ENCODE peak calls at places on chromosome 17, in seven cellular contexts. One of them, this sample, is unnamed.

GRCh38 chr17:79949646-79950292 is 85.9 kb downstream of the TBC1D16 start:
- DNase-seq in GM23338: peak
- DNase-seq in skeletal muscle cell: no peak
- DNase-seq in Peyer's patch: peak
- DNase-seq in right atrium auricular region: no peak
- DNase-seq in left ventricle myocardium inferior: peak
- DNase-seq in AG10803: no peak
- DNase-seq in this sample: no peak

GRCh38 chr17:72476575-72476986 is 355.8 kb downstream of the SOX9 start:
- DNase-seq in left ventricle myocardium inferior: no peak
- DNase-seq in GM23338: peak
- DNase-seq in Peyer's patch: no peak
- DNase-seq in skeletal muscle cell: no peak
- DNase-seq in right atrium auricular region: no peak
- DNase-seq in AG10803: no peak
- DNase-seq in this sample: no peak

GRCh38 chr17:18859256-18859655 is 1.3 kb downstream of the PRPSAP2 start:
- DNase-seq in skeletal muscle cell: no peak
- DNase-seq in left ventricle myocardium inferior: no peak
- DNase-seq in right atrium auricular region: no peak
- DNase-seq in Peyer's patch: no peak
- DNase-seq in GM23338: no peak
- DNase-seq in AG10803: peak
- DNase-seq in this sample: peak

GRCh38 chr17:9875441-9875840 is 29.6 kb downstream of the RCVRN start:
- DNase-seq in AG10803: peak
- DNase-seq in left ventricle myocardium inferior: no peak
- DNase-seq in Peyer's patch: no peak
- DNase-seq in right atrium auricular region: no peak
- DNase-seq in skeletal muscle cell: no peak
- DNase-seq in GM23338: peak
- DNase-seq in this sample: peak

GRCh38 chr17:66749217-66749832 is 85.6 kb upstream of the CACNG5 start:
- DNase-seq in left ventricle myocardium inferior: no peak
- DNase-seq in Peyer's patch: no peak
- DNase-seq in skeletal muscle cell: no peak
- DNase-seq in right atrium auricular region: no peak
- DNase-seq in GM23338: no peak
- DNase-seq in AG10803: no peak
- DNase-seq in this sample: no peak

GRCh38 chr17:65572581-65573282 is 11.3 kb upstream of the AXIN2 start:
- DNase-seq in skeletal muscle cell: no peak
- DNase-seq in left ventricle myocardium inferior: no peak
- DNase-seq in GM23338: peak
- DNase-seq in Peyer's patch: no peak
- DNase-seq in right atrium auricular region: no peak
- DNase-seq in AG10803: no peak
- DNase-seq in this sample: no peak

GRCh38 chr17:40600486-40601046 is 35.3 kb upstream of the CCR7 start:
- DNase-seq in GM23338: no peak
- DNase-seq in AG10803: no peak
- DNase-seq in right atrium auricular region: no peak
- DNase-seq in skeletal muscle cell: no peak
- DNase-seq in Peyer's patch: no peak
- DNase-seq in left ventricle myocardium inferior: no peak
- DNase-seq in this sample: no peak

GRCh38 chr17:78613423-78613822 is 36.2 kb upstream of the DNAH17 start:
- DNase-seq in Peyer's patch: no peak
- DNase-seq in GM23338: no peak
- DNase-seq in AG10803: no peak
- DNase-seq in left ventricle myocardium inferior: no peak
- DNase-seq in skeletal muscle cell: no peak
- DNase-seq in right atrium auricular region: no peak
- DNase-seq in this sample: no peak

GRCh38 chr17:67435122-67435521 is 58.0 kb downstream of the PITPNC1 start:
- DNase-seq in left ventricle myocardium inferior: no peak
- DNase-seq in GM23338: no peak
- DNase-seq in skeletal muscle cell: no peak
- DNase-seq in AG10803: peak
- DNase-seq in right atrium auricular region: no peak
- DNase-seq in Peyer's patch: peak
- DNase-seq in this sample: peak

GRCh38 chr17:29176500-29177351 is 3.5 kb downstream of the MYO18A start:
- DNase-seq in left ventricle myocardium inferior: peak
- DNase-seq in skeletal muscle cell: no peak
- DNase-seq in Peyer's patch: peak
- DNase-seq in right atrium auricular region: no peak
- DNase-seq in AG10803: no peak
- DNase-seq in GM23338: peak
- DNase-seq in this sample: peak

GRCh38 chr17:9487406-9487805 is 88.2 kb downstream of the STX8 start:
- DNase-seq in GM23338: no peak
- DNase-seq in left ventricle myocardium inferior: no peak
- DNase-seq in Peyer's patch: no peak
- DNase-seq in right atrium auricular region: no peak
- DNase-seq in AG10803: no peak
- DNase-seq in skeletal muscle cell: no peak
- DNase-seq in this sample: no peak

GRCh38 chr17:30091771-30092170 is 24.8 kb upstream of the NSRP1 start:
- DNase-seq in left ventricle myocardium inferior: no peak
- DNase-seq in GM23338: no peak
- DNase-seq in Peyer's patch: no peak
- DNase-seq in skeletal muscle cell: peak
- DNase-seq in AG10803: peak
- DNase-seq in right atrium auricular region: no peak
- DNase-seq in this sample: peak

GRCh38 chr17:31736855-31737625 is 122.0 kb downstream of the COPRS start:
- DNase-seq in AG10803: no peak
- DNase-seq in GM23338: no peak
- DNase-seq in skeletal muscle cell: no peak
- DNase-seq in right atrium auricular region: no peak
- DNase-seq in Peyer's patch: no peak
- DNase-seq in left ventricle myocardium inferior: no peak
- DNase-seq in this sample: no peak

GRCh38 chr17:80892019-80892855 is 99.4 kb upstream of the CHMP6 start:
- DNase-seq in Peyer's patch: peak
- DNase-seq in right atrium auricular region: no peak
- DNase-seq in skeletal muscle cell: peak
- DNase-seq in left ventricle myocardium inferior: peak
- DNase-seq in GM23338: no peak
- DNase-seq in AG10803: peak
- DNase-seq in this sample: peak

GRCh38 chr17:47252209-47252608 is 1.4 kb upstream of the ITGB3 start:
- DNase-seq in GM23338: no peak
- DNase-seq in left ventricle myocardium inferior: no peak
- DNase-seq in skeletal muscle cell: no peak
- DNase-seq in AG10803: no peak
- DNase-seq in Peyer's patch: peak
- DNase-seq in right atrium auricular region: no peak
- DNase-seq in this sample: no peak

GRCh38 chr17:47252766-47253512 is 688 bp upstream of the ITGB3 start:
- DNase-seq in GM23338: peak
- DNase-seq in right atrium auricular region: no peak
- DNase-seq in AG10803: no peak
- DNase-seq in left ventricle myocardium inferior: no peak
- DNase-seq in skeletal muscle cell: no peak
- DNase-seq in Peyer's patch: no peak
- DNase-seq in this sample: no peak

GRCh38 chr17:47254403-47254943 is 846 bp downstream of the ITGB3 start:
- DNase-seq in GM23338: peak
- DNase-seq in skeletal muscle cell: no peak
- DNase-seq in Peyer's patch: no peak
- DNase-seq in right atrium auricular region: no peak
- DNase-seq in AG10803: no peak
- DNase-seq in left ventricle myocardium inferior: no peak
- DNase-seq in this sample: no peak

GRCh38 chr17:47251421-47251940 is 2.1 kb upstream of the ITGB3 start:
- DNase-seq in AG10803: no peak
- DNase-seq in GM23338: peak
- DNase-seq in skeletal muscle cell: no peak
- DNase-seq in left ventricle myocardium inferior: no peak
- DNase-seq in right atrium auricular region: no peak
- DNase-seq in Peyer's patch: no peak
- DNase-seq in this sample: no peak

DNA sequence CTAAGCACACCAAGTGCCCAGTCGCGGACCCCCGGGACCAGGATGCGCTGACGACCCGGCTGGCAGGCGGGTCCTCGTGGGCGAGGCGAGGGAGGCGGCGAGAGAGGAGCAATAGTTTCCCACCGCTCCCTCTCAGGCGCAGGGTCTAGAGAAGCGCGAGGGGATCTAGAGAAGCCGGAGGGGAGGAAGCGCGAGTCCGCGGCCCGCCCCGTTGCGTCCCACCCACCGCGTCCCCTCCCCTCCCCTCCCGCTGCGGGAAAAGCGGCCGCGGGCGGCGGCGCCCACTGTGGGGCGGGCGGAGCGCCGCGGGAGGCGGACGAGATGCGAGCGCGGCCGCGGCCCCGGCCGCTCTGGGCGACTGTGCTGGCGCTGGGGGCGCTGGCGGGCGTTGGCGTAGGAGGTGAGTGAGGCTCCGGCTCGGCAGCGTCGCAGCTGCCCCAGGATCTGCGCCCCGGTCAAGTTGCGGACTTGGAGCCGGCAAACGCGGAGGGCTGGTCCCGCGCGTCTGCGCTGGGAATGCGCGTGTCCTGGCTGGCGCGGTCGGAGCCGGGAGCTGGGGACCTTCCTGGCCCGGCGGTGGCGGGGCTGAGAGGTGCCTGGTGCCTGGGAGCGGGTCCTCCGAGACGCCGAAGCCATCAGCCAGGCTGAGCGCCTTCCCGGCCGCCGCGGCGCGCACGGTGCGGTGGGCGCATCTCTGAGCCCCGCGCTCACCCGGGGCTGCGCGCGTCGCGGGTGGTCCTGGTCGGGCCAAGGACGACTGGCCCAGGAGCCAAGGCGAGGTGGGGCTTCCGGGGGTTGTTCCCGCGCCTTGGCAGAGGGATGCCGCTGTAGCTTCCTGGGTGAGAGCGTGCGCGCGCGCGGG is at the start of gene ITGB3:
- DNase-seq in skeletal muscle cell: no peak
- DNase-seq in AG10803: peak
- DNase-seq in GM23338: peak
- DNase-seq in right atrium auricular region: peak
- DNase-seq in left ventricle myocardium inferior: peak
- DNase-seq in Peyer's patch: peak
- DNase-seq in this sample: peak
- H3K4me3 ChIP-seq in skeletal muscle cell: peak
- H3K4me3 ChIP-seq in AG10803: peak
- H3K4me3 ChIP-seq in GM23338: peak
- H3K4me3 ChIP-seq in right atrium auricular region: peak
- H3K4me3 ChIP-seq in left ventricle myocardium inferior: peak
- H3K4me3 ChIP-seq in Peyer's patch: peak
- H3K4me3 ChIP-seq in this sample: peak

GRCh38 chr17:4529533-4530152 is 25.5 kb downstream of the MYBBP1A start:
- DNase-seq in skeletal muscle cell: no peak
- DNase-seq in left ventricle myocardium inferior: no peak
- DNase-seq in Peyer's patch: no peak
- DNase-seq in right atrium auricular region: no peak
- DNase-seq in AG10803: no peak
- DNase-seq in GM23338: no peak
- DNase-seq in this sample: no peak

GRCh38 chr17:4532860-4533521 is 22.2 kb downstream of the MYBBP1A start:
- DNase-seq in left ventricle myocardium inferior: no peak
- DNase-seq in AG10803: no peak
- DNase-seq in Peyer's patch: no peak
- DNase-seq in right atrium auricular region: no peak
- DNase-seq in skeletal muscle cell: no peak
- DNase-seq in GM23338: no peak
- DNase-seq in this sample: no peak

GRCh38 chr17:4533522-4534502 is 21.4 kb downstream of the MYBBP1A start:
- DNase-seq in left ventricle myocardium inferior: peak
- DNase-seq in right atrium auricular region: no peak
- DNase-seq in GM23338: no peak
- DNase-seq in skeletal muscle cell: no peak
- DNase-seq in Peyer's patch: peak
- DNase-seq in AG10803: no peak
- DNase-seq in this sample: no peak

GRCh38 chr17:4531988-4532736 is 23.0 kb downstream of the MYBBP1A start:
- DNase-seq in skeletal muscle cell: no peak
- DNase-seq in AG10803: no peak
- DNase-seq in GM23338: no peak
- DNase-seq in Peyer's patch: no peak
- DNase-seq in right atrium auricular region: no peak
- DNase-seq in left ventricle myocardium inferior: no peak
- DNase-seq in this sample: no peak

DNA sequence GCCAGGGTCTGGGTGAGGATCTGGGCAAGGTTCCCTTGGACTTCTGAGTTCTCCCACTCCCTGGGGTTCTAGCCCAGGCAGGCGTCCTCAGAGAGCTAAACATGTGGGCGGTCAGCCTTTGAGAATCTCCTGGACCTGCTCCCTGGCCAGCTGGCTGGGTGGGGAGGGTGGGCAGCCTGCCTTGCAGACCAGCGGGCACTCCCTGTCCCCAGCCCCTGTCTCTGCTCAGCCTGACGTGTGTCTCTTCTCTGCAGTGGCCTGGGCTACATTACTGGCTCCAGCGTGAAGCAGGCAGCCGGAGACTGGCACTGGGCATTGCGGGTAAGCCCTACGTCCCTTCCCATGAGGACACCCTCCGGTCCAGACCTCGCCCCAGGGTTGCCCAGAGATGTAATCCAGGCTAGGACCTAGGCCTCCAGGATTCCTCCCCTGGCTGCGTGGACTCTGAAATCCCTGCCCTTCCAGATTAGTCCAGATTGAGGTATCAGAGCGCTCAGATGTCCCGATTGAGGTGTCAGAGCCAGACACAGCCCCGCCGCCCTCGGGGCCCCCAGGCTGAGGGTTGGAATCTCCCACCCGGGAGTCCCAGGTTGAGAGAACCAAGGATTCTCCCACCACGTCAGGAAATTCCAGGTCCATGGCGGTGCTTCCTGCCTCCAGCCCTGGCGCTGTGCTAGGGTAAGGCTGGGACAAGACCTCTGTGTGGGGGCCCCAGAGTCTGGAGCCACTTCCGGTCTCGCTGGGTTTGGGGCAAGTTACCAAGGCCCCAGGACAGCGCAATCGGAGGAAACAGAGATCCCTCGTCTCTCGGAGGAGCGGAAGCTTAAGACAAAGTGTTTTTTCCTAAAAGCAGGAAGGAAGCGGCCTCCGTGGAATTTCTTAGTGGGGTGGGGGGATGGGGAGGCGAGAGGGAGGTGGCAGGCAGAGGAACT is 24.1 kb downstream of the MYBBP1A start:
- DNase-seq in skeletal muscle cell: no peak
- DNase-seq in Peyer's patch: no peak
- DNase-seq in right atrium auricular region: no peak
- DNase-seq in GM23338: peak
- DNase-seq in AG10803: no peak
- DNase-seq in left ventricle myocardium inferior: no peak
- DNase-seq in this sample: peak
- H3K4me3 ChIP-seq in skeletal muscle cell: no peak
- H3K4me3 ChIP-seq in Peyer's patch: no peak
- H3K4me3 ChIP-seq in right atrium auricular region: no peak
- H3K4me3 ChIP-seq in GM23338: no peak
- H3K4me3 ChIP-seq in AG10803: no peak
- H3K4me3 ChIP-seq in left ventricle myocardium inferior: no peak
- H3K4me3 ChIP-seq in this sample: no peak

GRCh38 chr17:49952912-49953497 is 16.0 kb upstream of the DLX4 start:
- DNase-seq in AG10803: no peak
- DNase-seq in right atrium auricular region: no peak
- DNase-seq in skeletal muscle cell: peak
- DNase-seq in GM23338: no peak
- DNase-seq in left ventricle myocardium inferior: no peak
- DNase-seq in Peyer's patch: no peak
- DNase-seq in this sample: peak
- H3K4me3 ChIP-seq in AG10803: no peak
- H3K4me3 ChIP-seq in right atrium auricular region: no peak
- H3K4me3 ChIP-seq in skeletal muscle cell: no peak
- H3K4me3 ChIP-seq in GM23338: no peak
- H3K4me3 ChIP-seq in left ventricle myocardium inferior: no peak
- H3K4me3 ChIP-seq in Peyer's patch: no peak
- H3K4me3 ChIP-seq in this sample: no peak

GRCh38 chr17:41772586-41773189 is 13.8 kb downstream of the JUP start:
- DNase-seq in skeletal muscle cell: no peak
- DNase-seq in left ventricle myocardium inferior: no peak
- DNase-seq in Peyer's patch: peak
- DNase-seq in GM23338: no peak
- DNase-seq in AG10803: no peak
- DNase-seq in right atrium auricular region: no peak
- DNase-seq in this sample: no peak
- H3K4me3 ChIP-seq in skeletal muscle cell: no peak
- H3K4me3 ChIP-seq in left ventricle myocardium inferior: peak
- H3K4me3 ChIP-seq in Peyer's patch: no peak
- H3K4me3 ChIP-seq in GM23338: peak
- H3K4me3 ChIP-seq in AG10803: no peak
- H3K4me3 ChIP-seq in right atrium auricular region: no peak
- H3K4me3 ChIP-seq in this sample: no peak